ENCODE peak calls at places on chromosome 4, in nine cellular contexts. V is GM23248, O is cardiac muscle cell, R is neural progenitor cell, H is GM23338, G is heart left ventricle, F is PC-3, Y is H9, T is thoracic aorta. X is an unnamed sample. For H3K4me1, the result is how much of the 10 kb centered on the place peaks cover.

GRCh38 chr4:40750461-40751258 is 905 bp downstream of the NSUN7 start:
- DNase-seq in V (peak), O (peak), R (peak), H (peak), G (no peak), F (peak), Y (peak), T (no peak), X (no peak)

GRCh38 chr4:118329849-118330248 is 23.0 kb downstream of the PRSS12 start:
- DNase-seq in V (no peak), O (no peak), R (no peak), H (no peak), G (no peak), F (no peak), Y (no peak), T (no peak), X (no peak)

GRCh38 chr4:94508841-94509240 is 57.1 kb downstream of the PDLIM5 start:
- DNase-seq in V (peak), O (peak), R (no peak), H (no peak), G (no peak), F (no peak), Y (no peak), T (no peak), X (no peak)

GRCh38 chr4:20137176-20137575 is 114.5 kb upstream of the SLIT2 start:
- DNase-seq in V (peak), O (peak), R (no peak), H (no peak), G (no peak), F (no peak), Y (no peak), T (no peak), X (no peak)

GRCh38 chr4:168877779-168878491 is 132.1 kb downstream of the CBR4 start:
- DNase-seq in V (peak), O (peak), R (peak), H (peak), G (peak), F (no peak), Y (peak), T (no peak), X (peak)

GRCh38 chr4:10625130-10625529 is 59.4 kb downstream of the CLNK start:
- DNase-seq in V (no peak), O (no peak), R (no peak), H (no peak), G (no peak), F (no peak), Y (no peak), T (no peak), X (no peak)

GRCh38 chr4:187276786-187277408 is 553.2 kb upstream of the FAT1 start:
- DNase-seq in V (peak), O (peak), R (no peak), H (no peak), G (no peak), F (peak), Y (no peak), T (no peak), X (no peak)

GRCh38 chr4:53208749-53209148 is 157.1 kb downstream of the SCFD2 start:
- DNase-seq in V (no peak), O (no peak), R (no peak), H (peak), G (no peak), F (no peak), Y (no peak), T (no peak), X (no peak)

GRCh38 chr4:183912585-183912984 is 7.5 kb downstream of the STOX2 start:
- DNase-seq in V (no peak), O (peak), R (no peak), H (no peak), G (no peak), F (peak), Y (no peak), T (no peak), X (no peak)

GRCh38 chr4:75698162-75698962 is 25.2 kb upstream of the G3BP2 start:
- DNase-seq in V (no peak), O (no peak), R (no peak), H (peak), G (no peak), F (no peak), Y (no peak), T (no peak), X (no peak)

GRCh38 chr4:172202480-172203076 is 389.4 kb downstream of the GALNTL6 start:
- DNase-seq in V (peak), O (peak), R (peak), H (peak), G (no peak), F (peak), Y (no peak), T (no peak), X (no peak)

GRCh38 chr4:24657768-24658617 is 73.6 kb upstream of the DHX15 start:
- DNase-seq in V (peak), O (peak), R (peak), H (peak), G (no peak), F (peak), Y (no peak), T (no peak), X (peak)

GRCh38 chr4:94583938-94584641 is 132.3 kb downstream of the PDLIM5 start:
- DNase-seq in V (no peak), O (no peak), R (no peak), H (no peak), G (no peak), F (no peak), Y (no peak), T (no peak), X (no peak)

GRCh38 chr4:20839957-20840356 is 139.7 kb downstream of the PACRGL start:
- DNase-seq in V (peak), O (peak), R (no peak), H (no peak), G (no peak), F (peak), Y (no peak), T (no peak), X (no peak)

GRCh38 chr4:23015821-23016220 is 323.1 kb downstream of the GBA3 start:
- DNase-seq in V (no peak), O (no peak), R (no peak), H (no peak), G (no peak), F (no peak), Y (no peak), T (no peak), X (no peak)

GRCh38 chr4:113077611-113078010 is 28.2 kb downstream of the ANK2 start:
- DNase-seq in V (no peak), O (no peak), R (peak), H (no peak), G (no peak), F (no peak), Y (no peak), T (no peak), X (no peak)

GRCh38 chr4:186249785-186250739 is 15.9 kb upstream of the F11 start:
- DNase-seq in V (peak), O (peak), R (no peak), H (peak), G (no peak), F (peak), Y (peak), T (no peak), X (no peak)

GRCh38 chr4:184722798-184723197 is 11.1 kb downstream of the CENPU start:
- DNase-seq in V (no peak), O (no peak), R (no peak), H (no peak), G (no peak), F (peak), Y (no peak), T (no peak), X (no peak)

DNA sequence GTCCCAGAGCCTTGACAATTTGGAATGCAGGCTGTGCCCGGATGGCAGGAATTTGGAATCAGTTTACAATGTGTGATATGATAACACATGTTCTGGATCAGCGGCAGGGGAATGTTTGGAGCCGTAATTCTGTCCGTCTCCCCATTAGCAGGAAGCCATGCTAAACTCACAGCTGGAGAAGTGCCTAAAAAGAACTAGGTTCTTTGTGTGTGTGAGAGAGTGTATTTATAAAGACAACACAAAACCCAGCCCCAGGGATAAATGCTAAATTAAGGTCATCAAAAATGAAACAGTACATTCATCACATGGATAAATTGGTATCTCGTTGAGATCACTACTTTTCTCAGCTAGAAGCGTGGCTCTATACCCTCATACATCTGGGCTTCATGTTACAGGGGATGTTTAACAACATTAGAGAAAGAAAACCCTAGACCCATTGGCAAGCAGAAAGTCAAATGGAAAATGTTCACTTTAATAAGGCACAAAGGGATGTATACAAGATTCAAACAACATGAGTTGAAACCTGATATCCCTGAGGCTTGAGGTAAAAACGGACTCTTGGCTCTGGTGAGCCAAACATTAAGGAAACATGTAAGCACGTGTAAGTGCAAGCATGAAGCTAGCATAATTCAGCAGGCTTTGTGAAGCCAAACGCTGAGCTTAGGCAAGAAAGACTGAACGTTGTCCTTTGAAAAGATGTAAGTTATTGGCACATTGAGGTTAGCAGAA is 18.0 kb upstream of the TMEM131L start:
- DNase-seq in V (no peak), O (peak), R (no peak), H (no peak), G (no peak), F (no peak), Y (no peak), T (no peak), X (no peak)
- H3K4me1 ChIP-seq in V (under half), O (under half), R (under half), H (under half), G (under half), F (under half), Y (under half), T (under half), X (under half)

GRCh38 chr4:26987191-26987590 is 126.5 kb downstream of the STIM2 start:
- DNase-seq in V (no peak), O (no peak), R (no peak), H (peak), G (no peak), F (no peak), Y (no peak), T (no peak), X (no peak)
- H3K4me1 ChIP-seq in V (under half), O (under half), R (under half), H (under half), G (under half), F (under half), Y (under half), T (under half), X (under half)

GRCh38 chr4:78778530-78778929 is 2.4 kb downstream of the BMP2K start:
- DNase-seq in V (no peak), O (no peak), R (no peak), H (no peak), G (no peak), F (no peak), Y (no peak), T (no peak), X (no peak)

GRCh38 chr4:78780093-78780492 is 3.9 kb downstream of the BMP2K start:
- DNase-seq in V (no peak), O (no peak), R (no peak), H (no peak), G (no peak), F (no peak), Y (no peak), T (no peak), X (no peak)

GRCh38 chr4:78779280-78779679 is 3.1 kb downstream of the BMP2K start:
- DNase-seq in V (peak), O (no peak), R (no peak), H (no peak), G (no peak), F (peak), Y (no peak), T (no peak), X (no peak)

GRCh38 chr4:78781925-78782324 is 5.8 kb downstream of the BMP2K start:
- DNase-seq in V (no peak), O (no peak), R (no peak), H (no peak), G (no peak), F (no peak), Y (no peak), T (no peak), X (no peak)

DNA sequence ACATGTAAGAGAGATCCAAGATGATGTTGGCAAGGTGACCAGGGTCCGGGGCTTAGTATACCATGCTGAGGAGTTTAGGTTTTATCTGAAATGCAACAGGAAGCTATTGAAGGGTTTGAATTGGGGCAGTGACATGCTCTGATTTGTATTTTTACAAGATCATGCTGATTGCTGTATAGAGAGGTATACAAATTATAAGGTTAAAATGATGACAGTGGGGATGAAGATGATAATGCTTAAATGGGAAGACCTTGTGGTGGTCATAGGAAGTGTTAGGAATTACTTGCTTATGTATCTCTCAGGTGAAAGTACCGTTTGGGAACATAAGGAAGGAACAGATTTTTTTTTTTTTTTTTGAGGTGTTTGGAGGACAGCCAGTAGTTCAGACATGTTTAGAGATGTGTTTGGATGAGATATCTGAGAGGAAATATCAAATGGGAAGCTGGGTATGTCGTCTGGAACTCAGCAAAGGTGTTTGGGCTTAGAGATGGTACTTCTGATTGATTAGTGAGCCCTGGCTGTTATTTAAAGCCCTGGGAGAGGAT is 5.0 kb downstream of the BMP2K start:
- DNase-seq in V (peak), O (no peak), R (no peak), H (no peak), G (no peak), F (no peak), Y (no peak), T (no peak), X (no peak)
- H3K4me1 ChIP-seq in V (half or more), O (under half), R (under half), H (under half), G (under half), F (under half), Y (under half), T (half or more), X (under half)

DNA sequence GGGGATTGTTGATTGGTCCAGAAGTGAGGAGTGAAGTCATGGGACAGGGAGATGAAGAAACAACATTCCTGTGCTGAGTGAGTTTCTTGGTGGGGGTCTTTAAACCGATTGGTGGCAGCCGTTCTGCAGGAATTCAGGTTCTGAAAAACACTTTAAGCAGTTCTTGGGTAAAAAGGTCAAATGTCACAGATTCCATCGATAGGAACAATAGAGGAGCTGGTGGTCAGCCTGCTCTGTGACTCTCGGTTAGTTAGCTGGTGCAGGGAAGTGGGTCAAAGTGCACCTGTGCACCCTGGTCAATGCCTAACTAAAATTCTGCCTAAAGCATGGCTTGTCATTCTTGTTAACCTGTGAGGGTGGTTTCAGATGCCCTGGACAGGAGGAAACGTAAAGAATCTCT is 34.6 kb upstream of the MGST2 start:
- DNase-seq in V (no peak), O (no peak), R (peak), H (peak), G (no peak), F (no peak), Y (no peak), T (no peak), X (no peak)
- H3K4me1 ChIP-seq in V (under half), O (under half), R (under half), H (under half), G (under half), F (under half), Y (under half), T (under half), X (under half)

GRCh38 chr4:101140228-101140627 is 207.1 kb downstream of the PPP3CA start:
- DNase-seq in V (no peak), O (no peak), R (no peak), H (no peak), G (no peak), F (no peak), Y (no peak), T (no peak), X (no peak)
- H3K4me1 ChIP-seq in V (under half), O (under half), R (under half), H (under half), G (under half), F (under half), Y (under half), T (under half), X (under half)

DNA sequence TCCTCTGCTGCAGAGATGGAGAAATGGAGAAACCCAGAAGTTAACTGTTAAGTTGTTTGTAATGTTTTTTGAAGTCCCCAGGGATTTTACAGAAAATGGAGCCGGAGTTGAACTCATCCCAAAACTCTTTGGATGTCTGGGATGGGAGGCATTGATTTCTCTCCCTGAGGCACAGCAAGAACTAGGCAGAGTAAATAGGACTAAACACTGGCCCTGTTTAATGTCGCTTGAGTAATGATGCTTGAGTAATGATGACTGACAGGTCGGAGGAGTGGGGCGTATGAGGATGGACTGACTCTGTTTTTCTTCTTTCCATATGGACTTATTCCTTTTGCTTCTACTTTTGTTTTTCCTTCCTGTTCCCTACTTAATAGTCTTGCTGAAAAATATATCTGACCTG is 69.9 kb downstream of the ARHGAP10 start:
- DNase-seq in V (no peak), O (no peak), R (peak), H (no peak), G (no peak), F (no peak), Y (no peak), T (no peak), X (no peak)
- H3K4me1 ChIP-seq in V (under half), O (under half), R (under half), H (under half), G (under half), F (under half), Y (under half), T (half or more), X (under half)

DNA sequence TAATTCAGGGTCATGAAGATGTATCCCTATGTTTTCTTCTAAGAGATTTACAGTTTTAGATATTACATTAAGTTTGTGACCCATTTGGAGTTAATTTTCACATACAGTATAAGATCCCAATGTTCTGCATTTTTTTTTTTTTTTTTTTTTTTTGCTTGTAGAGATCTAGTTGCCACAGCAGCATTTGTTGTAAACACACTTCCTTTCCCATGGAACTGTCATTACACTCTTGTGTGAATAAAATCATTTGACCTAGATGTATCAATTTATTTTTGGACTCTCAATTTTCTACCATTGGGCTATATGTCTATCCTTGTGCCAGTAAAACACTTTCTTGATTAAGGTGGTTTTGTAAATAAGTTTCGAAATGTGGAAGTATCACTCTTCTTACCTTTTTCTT is 1107.2 kb downstream of the TECRL start:
- DNase-seq in V (no peak), O (no peak), R (no peak), H (no peak), G (no peak), F (no peak), Y (no peak), T (no peak), X (no peak)
- H3K4me1 ChIP-seq in V (under half), O (under half), R (under half), H (under half), G (under half), F (under half), Y (under half), T (under half), X (under half)

GRCh38 chr4:8052160-8052691 is 106.4 kb downstream of the ABLIM2 start:
- DNase-seq in V (no peak), O (no peak), R (no peak), H (no peak), G (no peak), F (no peak), Y (no peak), T (no peak), X (no peak)
- H3K4me1 ChIP-seq in V (under half), O (under half), R (under half), H (under half), G (under half), F (under half), Y (under half), T (under half), X (under half)

X was measured in heart right ventricle.